ENCODE peak calls at places on chromosomes 12 and 14, in nine cellular contexts. D is activated CD4-positive, alpha-beta T cell treated with anti-CD3 and anti-CD28 coated beads, Interleukin-2, amount 10 ng/mL, durations not matched to agents 7 days and 5 days; V is Calu3; C is NCI-H774; J is astrocyte of the spinal cord; X is nephron progenitor cell; K is activated T-helper 1 cell treated with Interleukin-2 at 50 U/mL for 16 hours; N is KBM-7; O is DND-41. P is an unnamed sample.

GRCh38 chr12:58367041-58367440 is 425.7 kb downstream of the ATP23 start:
- DNase-seq in D (no peak), V (no peak), C (no peak), J (no peak), X (no peak), K (no peak), N (no peak), O (no peak), P (no peak)

GRCh38 chr12:42162198-42162597 is 17.5 kb upstream of the GXYLT1 start:
- DNase-seq in D (no peak), V (no peak), C (no peak), J (peak), X (no peak), K (no peak), N (no peak), O (no peak), P (no peak)

GRCh38 chr12:22670762-22671161 is 45.8 kb downstream of the ETNK1 start:
- DNase-seq in D (no peak), V (no peak), C (no peak), J (peak), X (no peak), K (no peak), N (no peak), O (no peak), P (no peak)

GRCh38 chr14:56112781-56113180 is 5.4 kb upstream of the PELI2 start:
- DNase-seq in D (no peak), V (no peak), C (no peak), J (no peak), X (no peak), K (no peak), N (peak), O (no peak), P (no peak)

GRCh38 chr12:31234053-31234835 is 91.7 kb downstream of the SINHCAF start:
- DNase-seq in D (no peak), V (no peak), C (peak), J (no peak), X (no peak), K (no peak), N (no peak), O (no peak), P (no peak)

GRCh38 chr14:104665663-104666522 is 23.5 kb upstream of the INF2 start:
- DNase-seq in D (peak), V (peak), C (no peak), J (no peak), X (peak), K (peak), N (no peak), O (peak), P (peak)

GRCh38 chr14:64755661-64756265 is 51.5 kb downstream of the PLEKHG3 start:
- DNase-seq in D (peak), V (no peak), C (no peak), J (peak), X (no peak), K (peak), N (peak), O (peak), P (no peak)

GRCh38 chr14:105473677-105474477 is 744 bp upstream of the CRIP2 start:
- DNase-seq in D (peak), V (peak), C (peak), J (peak), X (peak), K (peak), N (peak), O (peak), P (peak)

GRCh38 chr12:90099288-90099687 is 390.6 kb upstream of the ATP2B1 start:
- DNase-seq in D (no peak), V (no peak), C (no peak), J (peak), X (no peak), K (no peak), N (no peak), O (no peak), P (no peak)

GRCh38 chr12:124686001-124686884 is 118.8 kb upstream of the NCOR2 start:
- DNase-seq in D (no peak), V (no peak), C (no peak), J (peak), X (no peak), K (no peak), N (no peak), O (no peak), P (no peak)

GRCh38 chr14:105864651-105865265 is 338.4 kb downstream of the TMEM121 start:
- DNase-seq in D (no peak), V (no peak), C (no peak), J (no peak), X (no peak), K (no peak), N (no peak), O (no peak), P (no peak)

GRCh38 chr12:21369141-21369980 is 3.3 kb upstream of the IAPP start:
- DNase-seq in D (no peak), V (no peak), C (no peak), J (no peak), X (no peak), K (no peak), N (no peak), O (no peak), P (no peak)

GRCh38 chr14:99382071-99382640 is 98.5 kb downstream of the SETD3 start:
- DNase-seq in D (no peak), V (no peak), C (no peak), J (no peak), X (no peak), K (no peak), N (no peak), O (no peak), P (no peak)

GRCh38 chr12:77343291-77343690 is 277.9 kb upstream of the E2F7 start:
- DNase-seq in D (no peak), V (no peak), C (no peak), J (peak), X (no peak), K (no peak), N (no peak), O (no peak), P (no peak)

P was measured in HCT116.